ENCODE peak calls at places on chromosomes 11 and 22, in six cellular contexts. E is AG10803, C is cardiac fibroblast, X is body of pancreas, V is heart right ventricle, I is upper lobe of right lung. Q is an unnamed sample.

GRCh38 chr22:20090730-20091240 is 10.7 kb downstream of the DGCR8 start:
- DNase-seq in X (no peak), E (no peak), V (no peak), I (no peak), C (no peak), Q (no peak)

GRCh38 chr11:90448280-90448679 is 225.4 kb upstream of the CHORDC1 start:
- DNase-seq in C (no peak), V (no peak), X (no peak), I (no peak), E (no peak), Q (no peak)

GRCh38 chr11:5910521-5910920 is 17.5 kb downstream of the OR52E5 start:
- DNase-seq in C (no peak), E (no peak), X (no peak), I (no peak), V (no peak), Q (no peak)

GRCh38 chr22:46672731-46673130 is 52.5 kb downstream of the GRAMD4 start:
- DNase-seq in X (no peak), C (no peak), E (peak; percentile 22), V (no peak), I (no peak), Q (no peak)

GRCh38 chr11:3043315-3043871 is 13.8 kb downstream of the CARS1 start:
- DNase-seq in X (peak; percentile 59), V (peak; percentile 75), E (peak; percentile 83), I (no peak), C (peak; percentile 70), Q (no peak)

GRCh38 chr11:77300695-77301094 is 791 bp downstream of the GDPD4 start:
- DNase-seq in V (no peak), C (no peak), X (no peak), I (no peak), E (no peak), Q (no peak)

GRCh38 chr11:56849250-56849649 is 100.8 kb upstream of the OR9G4 start:
- DNase-seq in V (no peak), C (no peak), E (no peak), I (no peak), X (no peak), Q (no peak)

GRCh38 chr11:4539603-4540219 is 5.3 kb upstream of the OR52M1 start:
- DNase-seq in V (peak; percentile 41), I (peak; percentile 70), C (peak; percentile 47), E (peak; percentile 24), X (peak; percentile 60), Q (peak; percentile 34)

GRCh38 chr11:32297629-32298028 is 137.7 kb downstream of the WT1 start:
- DNase-seq in X (no peak), V (no peak), E (peak; percentile 61), I (no peak), C (peak; percentile 72), Q (peak; percentile 59)

GRCh38 chr11:15589070-15589626 is 474.4 kb downstream of the INSC start:
- DNase-seq in V (no peak), C (no peak), E (no peak), X (no peak), I (no peak), Q (no peak)

GRCh38 chr22:42180349-42180842 is 49.8 kb upstream of the CYP2D6 start:
- DNase-seq in X (no peak), I (no peak), E (peak; percentile 25), C (no peak), V (no peak), Q (peak; percentile 32)

GRCh38 chr22:46972256-46972655 is 209.8 kb downstream of the TBC1D22A start:
- DNase-seq in X (no peak), V (no peak), E (no peak), I (no peak), C (no peak), Q (no peak)

GRCh38 chr11:88284306-88285057 is 53.1 kb downstream of the CTSC start:
- DNase-seq in X (no peak), V (no peak), C (peak; percentile 84), I (no peak), E (no peak), Q (no peak)

GRCh38 chr22:26648011-26648497 is 9.3 kb upstream of the MIAT start:
- DNase-seq in V (no peak), C (no peak), X (no peak), I (no peak), E (no peak), Q (no peak)

GRCh38 chr11:123083623-123084029 is 21.7 kb upstream of the HSPA8 start:
- DNase-seq in X (peak; percentile 79), E (peak; percentile 92), C (peak; percentile 99), I (no peak), V (peak; percentile 60), Q (peak; percentile 94)

DNA sequence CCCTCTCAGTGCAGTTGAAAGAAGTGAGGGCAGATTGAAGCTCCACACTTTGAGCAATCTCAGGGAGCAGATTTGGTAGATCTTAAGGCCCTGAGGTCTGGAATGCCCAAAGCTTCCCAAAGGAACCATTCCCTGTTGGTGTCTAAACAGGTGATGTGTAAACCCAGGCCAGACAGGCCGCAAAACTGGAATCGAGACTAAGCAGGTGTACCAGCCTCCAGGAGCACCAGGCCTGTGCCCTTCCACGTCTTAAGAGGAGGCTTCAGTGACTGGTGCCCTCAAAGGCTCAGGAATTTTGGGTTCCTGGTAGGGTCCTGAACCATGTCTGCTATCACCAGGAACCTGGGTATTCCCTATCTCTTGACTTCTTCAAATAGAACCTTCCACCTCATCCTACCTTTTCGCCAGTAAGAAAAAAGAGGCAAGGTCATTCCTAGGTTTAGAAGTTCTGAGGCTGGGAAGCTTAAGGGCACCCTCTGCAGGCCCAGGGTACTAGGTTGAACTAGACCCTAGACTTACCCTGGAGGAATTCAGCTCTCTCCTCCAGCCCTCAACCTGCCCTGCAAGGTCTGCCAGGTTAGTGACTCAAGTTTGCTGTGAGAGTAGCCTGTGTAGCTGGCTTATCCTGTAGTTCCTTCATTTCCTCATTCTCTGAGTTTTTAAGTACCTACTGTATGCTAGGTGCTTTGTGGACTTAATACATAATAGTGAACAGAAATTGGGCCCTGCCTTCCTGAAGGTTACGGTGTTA is 100.0 kb upstream of the NNMT start:
- DNase-seq in I (no peak), V (no peak), C (peak; percentile 34), X (no peak), E (no peak), Q (no peak)
- TF ChIP-seq CTCF in I (no peak), V (peak; percentile 31), C (peak; percentile 0), X (no peak), E (peak; percentile 17), Q (no peak)

GRCh38 chr22:32576553-32577255 is 102.1 kb downstream of the FBXO7 start:
- DNase-seq in C (no peak), E (no peak), X (no peak), V (no peak), I (no peak), Q (no peak)
- H3K4me3 ChIP-seq in C (no peak overlapping the region), E (no peak overlapping the region), X (no peak overlapping the region), V (no peak overlapping the region), I (no peak overlapping the region), Q (no peak overlapping the region)

GRCh38 chr11:61042537-61042936 is 59.8 kb upstream of the CD5 start:
- DNase-seq in I (no peak), V (no peak), E (no peak), C (no peak), X (no peak), Q (no peak)
- TF ChIP-seq CTCF in I (no peak), V (no peak), E (no peak), C (no peak), X (no peak), Q (no peak)

GRCh38 chr11:118607401-118608267 is at the start of gene PHLDB1:
- DNase-seq in E (peak; percentile 76), I (peak; percentile 81), V (peak; percentile 79), X (peak; percentile 62), C (peak; percentile 85), Q (peak; percentile 81)
- H3K4me3 ChIP-seq in E (peak within 1 kb of the TSS; percentile 72), I (peak within 1 kb of the TSS; percentile 68), V (peak within 1 kb of the TSS; percentile 96), X (peak within 1 kb of the TSS; percentile 27), C (peak within 1 kb of the TSS; percentile 96), Q (peak within 1 kb of the TSS; percentile 89)

DNA sequence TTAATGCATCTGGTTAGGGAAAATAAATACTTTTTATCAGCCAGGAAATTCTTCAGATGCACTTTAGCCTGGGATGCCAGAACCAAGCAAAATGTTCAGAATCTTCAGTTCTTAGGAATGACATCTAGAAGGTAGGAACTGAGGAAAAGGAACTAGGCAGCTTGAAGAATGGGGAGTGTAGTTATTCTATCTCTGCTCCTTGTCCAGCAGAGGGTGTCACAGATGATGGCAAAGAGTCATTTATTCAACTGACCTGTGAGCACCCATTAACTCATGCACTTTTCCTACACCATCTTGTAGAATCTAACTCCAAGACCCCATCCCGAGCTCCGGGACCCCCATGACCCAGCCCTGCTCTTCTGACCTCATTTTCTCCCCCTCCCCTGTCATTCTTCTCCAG is 122.1 kb upstream of the ISX start:
- DNase-seq in C (no peak), E (no peak), V (no peak), I (no peak), X (no peak), Q (no peak)
- TF ChIP-seq CTCF in C (no peak), E (no peak), V (no peak), I (no peak), X (no peak), Q (no peak)

DNA sequence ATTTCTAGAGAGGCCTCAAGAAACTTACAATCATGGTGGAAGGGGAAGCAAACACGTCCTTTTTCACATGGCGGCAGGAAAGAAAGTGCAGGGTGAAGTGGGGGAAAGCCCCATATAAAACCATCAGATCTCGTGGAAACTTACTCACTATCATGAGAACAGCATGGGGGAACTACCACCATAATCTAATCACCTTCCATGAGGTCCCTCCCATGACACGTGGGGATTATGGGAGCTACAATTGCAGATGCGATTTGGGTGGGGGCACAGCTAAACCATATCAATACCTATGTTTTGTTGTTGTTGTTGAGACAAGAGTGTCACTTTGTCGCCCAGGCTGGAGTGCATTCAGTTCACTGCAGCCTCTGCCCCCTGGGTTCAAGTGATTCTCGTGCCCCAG is 29.9 kb downstream of the SFI1 start:
- DNase-seq in X (no peak), V (no peak), C (no peak), E (no peak), I (no peak), Q (no peak)
- H3K4me3 ChIP-seq in X (no peak overlapping the region), V (no peak overlapping the region), C (no peak overlapping the region), E (no peak overlapping the region), I (no peak overlapping the region), Q (no peak overlapping the region)

DNA sequence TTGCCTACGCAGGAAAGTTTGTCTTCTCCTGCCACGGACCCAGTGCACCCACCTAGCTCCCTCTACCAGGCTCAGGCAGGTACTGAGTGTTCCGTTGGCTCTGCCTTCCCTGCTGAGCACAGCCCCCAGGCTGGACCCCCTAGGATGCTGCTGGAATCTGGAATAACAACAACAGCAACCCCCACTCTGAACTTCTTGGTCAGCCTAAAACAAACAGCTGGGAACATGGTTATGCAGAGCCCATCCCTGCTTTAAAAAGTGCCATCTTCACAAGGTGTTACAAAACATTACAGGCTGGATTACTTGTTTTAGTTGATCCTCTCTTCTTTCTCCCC is 1.8 kb downstream of the OPCML start:
- DNase-seq in X (no peak), I (no peak), V (no peak), E (no peak), C (no peak), Q (no peak)
- TF ChIP-seq CTCF in X (no peak), I (no peak), V (no peak), E (no peak), C (no peak), Q (no peak)

DNA sequence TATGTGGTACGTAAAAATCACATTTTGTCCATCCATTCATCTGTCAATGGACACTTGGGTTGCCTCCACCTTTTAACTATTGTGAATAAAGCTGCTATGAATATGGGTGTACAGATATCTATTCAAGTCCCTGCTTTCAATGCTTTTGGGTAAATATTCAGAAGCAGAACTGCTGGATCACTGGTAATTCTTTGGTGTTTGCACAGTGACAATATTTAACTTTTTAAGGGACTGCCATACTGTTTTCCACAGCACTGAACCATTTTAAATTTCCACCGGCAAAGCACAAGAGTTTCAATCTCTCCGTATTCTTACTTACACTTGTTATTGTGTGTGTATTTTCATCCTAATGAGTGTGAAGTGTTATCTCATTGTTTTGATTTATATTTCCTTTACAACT is 79.4 kb downstream of the RBFOX2 start:
- DNase-seq in V (no peak), C (no peak), I (no peak), E (no peak), X (no peak), Q (no peak)
- H3K4me3 ChIP-seq in V (no peak overlapping the region), C (no peak overlapping the region), I (no peak overlapping the region), E (no peak overlapping the region), X (no peak overlapping the region), Q (no peak overlapping the region)